ENCODE peak calls at places on chromosome 13, in five cellular contexts. D is frontal cortex; K is T-cell; Y is stimulated activated CD8-positive, alpha-beta memory T cell treated with anti-CD3 and anti-CD28 coated beads, Interleukin-7, amount 100 ng/mL, for 1 hour; M is pons. N is an unnamed sample.

GRCh38 chr13:90483906-90484305 is 863.6 kb upstream of the MIR17HG start:
- DNase-seq in Y (no peak), D (no peak), M (no peak), K (no peak), N (no peak)

GRCh38 chr13:93080587-93080986 is 146.0 kb upstream of the GPC6 start:
- DNase-seq in D (no peak), Y (no peak), M (no peak), K (no peak), N (no peak)

GRCh38 chr13:93660664-93661063 is 434.1 kb downstream of the GPC6 start:
- DNase-seq in K (no peak), D (no peak), Y (no peak), M (no peak), N (no peak)

GRCh38 chr13:48398450-48399095 is 14.3 kb downstream of the LPAR6 start:
- DNase-seq in Y (no peak), D (no peak), M (no peak), K (no peak), N (no peak)

GRCh38 chr13:114063545-114064515 is 68.6 kb downstream of the RASA3 start:
- DNase-seq in K (no peak), D (no peak), M (peak; percentile 53), Y (no peak), N (peak; percentile 20)

GRCh38 chr13:93398167-93398566 is 171.6 kb downstream of the GPC6 start:
- DNase-seq in Y (no peak), D (no peak), K (no peak), M (no peak), N (no peak)

GRCh38 chr13:110637747-110638146 is 22.4 kb downstream of the NAXD start:
- DNase-seq in K (no peak), D (no peak), M (no peak), Y (no peak), N (no peak)

GRCh38 chr13:38686635-38687245 is at the start of gene FREM2:
- DNase-seq in Y (no peak), M (peak; percentile 39), K (no peak), D (peak; percentile 53), N (no peak)

GRCh38 chr13:52374389-52374788 is 31.6 kb downstream of the THSD1 start:
- DNase-seq in D (no peak), M (no peak), Y (no peak), K (no peak), N (no peak)

GRCh38 chr13:109547942-109548860 is 238.2 kb downstream of the IRS2 start:
- DNase-seq in K (no peak), M (no peak), D (no peak), Y (no peak), N (no peak)

GRCh38 chr13:98496239-98496668 is 80.7 kb downstream of the STK24 start:
- DNase-seq in M (no peak), D (no peak), K (no peak), Y (no peak), N (no peak)

GRCh38 chr13:45447050-45447661 is 17.6 kb upstream of the COG3 start:
- DNase-seq in K (no peak), M (no peak), Y (no peak), D (no peak), N (no peak)

GRCh38 chr13:69565334-69565733 is 542.3 kb upstream of the ATXN8OS start:
- DNase-seq in M (no peak), Y (no peak), D (no peak), K (no peak), N (no peak)

GRCh38 chr13:40640845-40641458 is 25.5 kb downstream of the FOXO1 start:
- DNase-seq in Y (no peak), D (no peak), M (no peak), K (no peak), N (peak; percentile 3)

GRCh38 chr13:113491418-113491883 is 940 bp upstream of the DCUN1D2 start:
- DNase-seq in Y (no peak), K (no peak), D (peak; percentile 40), M (no peak), N (no peak)

N was measured in activated CD8-positive, alpha-beta memory T cell treated with anti-CD3 and anti-CD28 coated beads for 1 hour.